ENCODE peak calls at places on chromosomes 2 and 18, in four cellular contexts. N, U, Q and S are unnamed samples.

GRCh38 chr2:55519908-55520885 is 679 bp downstream of the CFAP36 start:
- DNase-seq in N (peak), U (peak), Q (no peak), S (peak)

GRCh38 chr2:15584767-15585469 is 6.8 kb upstream of the DDX1 start:
- DNase-seq in N (no peak), U (no peak), Q (no peak), S (no peak)

GRCh38 chr2:106130251-106130998 is 63.7 kb downstream of the UXS1 start:
- DNase-seq in Q (no peak), U (no peak), N (peak), S (no peak)

GRCh38 chr2:121649402-121649651 is at the start of gene CLASP1:
- DNase-seq in Q (no peak), U (peak), N (peak), S (peak)

GRCh38 chr2:19979932-19980331 is 10.0 kb downstream of the WDR35 start:
- DNase-seq in Q (no peak), U (no peak), N (no peak), S (peak)

GRCh38 chr2:26000561-26001211 is 18.4 kb upstream of the KIF3C start:
- DNase-seq in U (no peak), N (peak), Q (no peak), S (no peak)

GRCh38 chr18:13220326-13220991 is 1.9 kb downstream of the LDLRAD4 start:
- DNase-seq in N (no peak), U (no peak), Q (no peak), S (no peak)

GRCh38 chr2:165787334-165787733 is 6.7 kb downstream of the GALNT3 start:
- DNase-seq in U (no peak), N (no peak), Q (no peak), S (no peak)

GRCh38 chr2:223058952-223059716 is 7.1 kb downstream of the KCNE4 start:
- DNase-seq in Q (no peak), U (peak), N (peak), S (peak)

GRCh38 chr2:24409700-24410556 is 49.6 kb upstream of the ITSN2 start:
- DNase-seq in N (peak), Q (peak), U (peak), S (peak)

GRCh38 chr2:100012575-100012974 is 129.8 kb downstream of the AFF3 start:
- DNase-seq in N (no peak), Q (no peak), U (no peak), S (no peak)

GRCh38 chr2:213764849-213765248 is 480.6 kb downstream of the SPAG16 start:
- DNase-seq in U (no peak), Q (no peak), N (no peak), S (no peak)

GRCh38 chr18:57737661-57738060 is 65.5 kb downstream of the ATP8B1 start:
- DNase-seq in Q (no peak), U (peak), N (peak), S (no peak)

GRCh38 chr2:203971236-203971635 is 34.7 kb downstream of the ICOS start:
- DNase-seq in N (no peak), U (no peak), Q (no peak), S (no peak)

GRCh38 chr18:65287642-65288041 is 463.2 kb upstream of the CDH7 start:
- DNase-seq in Q (no peak), U (no peak), N (no peak), S (no peak)

GRCh38 chr18:34738173-34738894 is 28.2 kb downstream of the DTNA start:
- DNase-seq in Q (no peak), U (no peak), N (peak), S (peak)

GRCh38 chr2:16409849-16410248 is 255.8 kb downstream of the CYRIA start:
- DNase-seq in N (no peak), U (no peak), Q (no peak), S (no peak)

GRCh38 chr2:169683054-169683424 is 11.2 kb downstream of the CFAP210 start:
- DNase-seq in N (no peak), Q (no peak), U (no peak), S (no peak)

GRCh38 chr2:69099541-69099940 is 86.6 kb downstream of the ANTXR1 start:
- DNase-seq in Q (no peak), N (no peak), U (no peak), S (peak)

GRCh38 chr18:55349685-55350084 is 238.3 kb downstream of the TCF4 start:
- DNase-seq in N (no peak), U (no peak), Q (no peak), S (no peak)

GRCh38 chr18:45785015-45785597 is 40.4 kb upstream of the SIGLEC15 start:
- DNase-seq in N (no peak), Q (no peak), U (no peak), S (no peak)

GRCh38 chr2:222952204-222952603 is 91.4 kb downstream of the ACSL3 start:
- DNase-seq in Q (no peak), N (no peak), U (no peak), S (no peak)

GRCh38 chr2:39902103-39902502 is 123.0 kb upstream of the THUMPD2 start:
- DNase-seq in N (no peak), U (no peak), Q (no peak), S (no peak)

GRCh38 chr18:10951631-10952544 is 197.5 kb downstream of the PIEZO2 start:
- DNase-seq in N (no peak), U (no peak), Q (peak), S (no peak)

GRCh38 chr2:651961-652373 is 25.2 kb downstream of the TMEM18 start:
- DNase-seq in U (no peak), Q (no peak), N (no peak), S (no peak)

GRCh38 chr2:232133078-232133477 is 171.6 kb downstream of the DIS3L2 start:
- DNase-seq in N (peak), Q (no peak), U (peak), S (no peak)

GRCh38 chr18:58639751-58640427 is 11.0 kb upstream of the ALPK2 start:
- DNase-seq in Q (no peak), N (no peak), U (no peak), S (no peak)

GRCh38 chr2:72917138-72917874 is at the start of gene EMX1:
- DNase-seq in Q (no peak), U (peak), N (peak), S (no peak)

GRCh38 chr2:99242151-99242550 is 13.3 kb downstream of the LYG2 start:
- DNase-seq in U (no peak), N (no peak), Q (no peak), S (no peak)

GRCh38 chr2:59296279-59296678 is 1055.2 kb upstream of the FANCL start:
- DNase-seq in Q (no peak), U (no peak), N (peak), S (no peak)

GRCh38 chr2:37819228-37819627 is 105.9 kb upstream of the RMDN2 start:
- DNase-seq in U (no peak), Q (no peak), N (no peak), S (no peak)

GRCh38 chr18:35489913-35490490 is 7.8 kb downstream of the INO80C start:
- DNase-seq in U (no peak), Q (no peak), N (no peak), S (peak)

GRCh38 chr18:7898181-7898580 is 331.1 kb downstream of the PTPRM start:
- DNase-seq in Q (no peak), N (no peak), U (no peak), S (no peak)

GRCh38 chr2:9240745-9241144 is 34.1 kb downstream of the ASAP2 start:
- DNase-seq in N (no peak), Q (no peak), U (no peak), S (no peak)

GRCh38 chr18:58863539-58864145 is 1.0 kb upstream of the ZNF532 start:
- DNase-seq in N (no peak), U (no peak), Q (no peak), S (peak)

GRCh38 chr2:74872310-74872923 is 38.5 kb downstream of the HK2 start:
- DNase-seq in N (no peak), Q (no peak), U (no peak), S (no peak)

GRCh38 chr18:8722946-8723477 is 17.7 kb downstream of the MTCL1 start:
- DNase-seq in Q (no peak), N (peak), U (no peak), S (no peak)

GRCh38 chr18:21851327-21851961 is 110.9 kb downstream of the MIB1 start:
- DNase-seq in Q (no peak), N (no peak), U (no peak), S (peak)
- TF ChIP-seq MYC in Q (no peak), N (no peak), U (no peak), S (no peak)

GRCh38 chr2:184879671-184880070 is 281.3 kb downstream of the ZNF804A start:
- DNase-seq in Q (no peak), N (no peak), U (no peak), S (no peak)

GRCh38 chr2:184877909-184878308 is 279.6 kb downstream of the ZNF804A start:
- DNase-seq in Q (no peak), N (no peak), U (no peak), S (no peak)

GRCh38 chr2:184875212-184875611 is 276.9 kb downstream of the ZNF804A start:
- DNase-seq in U (no peak), N (no peak), Q (no peak), S (no peak)

GRCh38 chr2:184875911-184876310 is 277.6 kb downstream of the ZNF804A start:
- DNase-seq in Q (no peak), N (no peak), U (no peak), S (peak)
- TF ChIP-seq MYC in Q (no peak), N (no peak), U (no peak), S (no peak)

DNA sequence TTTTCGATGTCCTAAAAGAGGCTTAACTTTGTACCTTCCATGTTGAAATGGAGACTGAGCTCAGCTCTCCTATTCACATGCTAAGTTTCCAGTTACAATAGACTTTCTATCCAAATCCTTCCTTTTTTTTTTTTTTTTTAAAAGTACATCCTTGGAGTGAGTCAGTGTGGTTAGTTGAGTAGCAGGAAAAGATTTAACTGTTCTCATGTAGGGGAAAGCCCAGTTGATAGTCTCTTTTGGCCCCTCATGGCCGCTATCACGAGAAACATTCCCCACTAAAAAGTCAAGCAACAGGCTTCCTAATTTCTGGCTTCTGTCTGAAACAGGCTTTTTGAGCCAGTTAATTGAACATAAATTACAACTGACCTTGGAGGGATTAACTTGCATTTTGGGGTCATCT is 161.3 kb downstream of the MEIS1 start:
- DNase-seq in N (no peak), Q (no peak), U (no peak), S (no peak)
- TF ChIP-seq MYC in N (no peak), Q (no peak), U (no peak), S (no peak)

DNA sequence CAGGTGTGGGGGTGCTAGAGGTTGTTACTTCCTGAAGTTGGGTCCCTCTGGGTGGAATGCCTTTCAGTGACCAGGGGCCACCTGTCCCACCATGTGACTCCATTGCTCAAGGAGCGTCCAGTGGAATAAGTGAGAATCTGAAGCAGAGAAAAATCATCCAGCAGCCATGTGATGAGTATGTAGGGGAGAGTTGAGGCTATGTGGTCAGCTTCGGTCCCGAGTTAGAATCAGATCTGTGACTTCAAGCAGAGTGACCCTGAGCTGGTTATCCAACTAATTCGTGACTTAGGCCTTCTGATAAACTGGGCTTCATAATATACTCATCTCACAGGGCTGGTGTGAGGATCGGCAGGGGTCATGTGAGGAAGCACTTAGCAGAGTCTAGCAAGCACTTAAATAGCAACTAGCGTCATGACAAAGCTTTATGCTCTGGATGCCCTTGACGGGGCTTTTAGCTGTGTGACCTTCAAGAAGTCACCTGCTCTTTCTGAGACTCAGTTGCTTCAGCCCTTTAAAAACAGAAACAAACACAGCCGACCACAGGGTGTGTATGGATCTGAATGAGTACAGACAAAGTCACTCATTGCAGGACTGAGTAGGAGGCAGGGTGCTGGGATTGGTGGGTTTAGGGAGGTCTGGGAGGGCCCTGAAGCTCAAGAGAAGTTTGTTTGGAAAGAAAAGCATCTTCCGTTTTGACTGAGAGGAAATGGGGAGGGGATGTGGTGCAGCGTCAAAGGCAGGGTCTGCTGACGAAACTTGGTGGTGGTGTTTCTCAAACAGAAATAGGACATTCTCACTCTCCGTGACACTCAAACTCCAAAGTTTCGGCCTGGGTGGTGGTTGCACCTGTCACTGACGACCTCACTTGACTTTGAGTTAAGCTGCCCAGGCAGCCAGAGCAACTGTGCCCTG is 264.0 kb upstream of the CXCR4 start:
- DNase-seq in U (no peak), Q (peak), N (no peak), S (no peak)
- TF ChIP-seq MYC in U (no peak), Q (no peak), N (no peak), S (no peak)